ENCODE peak calls at places on chromosome 11, in seven cellular contexts. One of them, this sample, is unnamed.

GRCh38 chr11:130819561-130819960 is 96.7 kb downstream of the SNX19 start:
- DNase-seq in PC-3: no peak
- DNase-seq in cardiac muscle cell: no peak
- DNase-seq in foreskin fibroblast: peak; percentile 61
- DNase-seq in GM06990: no peak
- DNase-seq in heart right ventricle: no peak
- DNase-seq in IMR-90: no peak
- DNase-seq in this sample: no peak

GRCh38 chr11:100918551-100919500 is 210.8 kb downstream of the PGR start:
- DNase-seq in foreskin fibroblast: no peak
- DNase-seq in PC-3: peak; percentile 77
- DNase-seq in GM06990: no peak
- DNase-seq in IMR-90: peak; percentile 43
- DNase-seq in cardiac muscle cell: no peak
- DNase-seq in heart right ventricle: peak; percentile 29
- DNase-seq in this sample: peak; percentile 36

GRCh38 chr11:76151561-76152085 is 54.7 kb downstream of the WNT11 start:
- DNase-seq in heart right ventricle: no peak
- DNase-seq in foreskin fibroblast: no peak
- DNase-seq in cardiac muscle cell: no peak
- DNase-seq in PC-3: no peak
- DNase-seq in IMR-90: no peak
- DNase-seq in GM06990: no peak
- DNase-seq in this sample: no peak

GRCh38 chr11:79198898-79199250 is 242.0 kb downstream of the TENM4 start:
- DNase-seq in cardiac muscle cell: no peak
- DNase-seq in GM06990: no peak
- DNase-seq in heart right ventricle: no peak
- DNase-seq in PC-3: peak; percentile 48
- DNase-seq in IMR-90: peak; percentile 63
- DNase-seq in foreskin fibroblast: peak; percentile 66
- DNase-seq in this sample: peak; percentile 22

GRCh38 chr11:92022499-92022898 is 202.1 kb upstream of the FAT3 start:
- DNase-seq in foreskin fibroblast: no peak
- DNase-seq in IMR-90: no peak
- DNase-seq in PC-3: peak; percentile 33
- DNase-seq in cardiac muscle cell: no peak
- DNase-seq in GM06990: no peak
- DNase-seq in heart right ventricle: no peak
- DNase-seq in this sample: no peak

GRCh38 chr11:57249384-57250319 is 12.6 kb upstream of the APLNR start:
- DNase-seq in cardiac muscle cell: peak; percentile 79
- DNase-seq in PC-3: peak; percentile 83
- DNase-seq in GM06990: no peak
- DNase-seq in IMR-90: peak; percentile 64
- DNase-seq in heart right ventricle: peak; percentile 69
- DNase-seq in foreskin fibroblast: peak; percentile 85
- DNase-seq in this sample: peak; percentile 71

GRCh38 chr11:69355346-69355940 is 61.5 kb downstream of the MYEOV start:
- DNase-seq in GM06990: no peak
- DNase-seq in foreskin fibroblast: no peak
- DNase-seq in IMR-90: no peak
- DNase-seq in PC-3: no peak
- DNase-seq in heart right ventricle: no peak
- DNase-seq in cardiac muscle cell: no peak
- DNase-seq in this sample: no peak

GRCh38 chr11:78351193-78351592 is 66.4 kb downstream of the GAB2 start:
- DNase-seq in PC-3: no peak
- DNase-seq in foreskin fibroblast: peak; percentile 6
- DNase-seq in cardiac muscle cell: no peak
- DNase-seq in heart right ventricle: no peak
- DNase-seq in IMR-90: no peak
- DNase-seq in GM06990: no peak
- DNase-seq in this sample: no peak

GRCh38 chr11:124551987-124552386 is 8.5 kb upstream of the OR8B12 start:
- DNase-seq in heart right ventricle: no peak
- DNase-seq in cardiac muscle cell: no peak
- DNase-seq in foreskin fibroblast: no peak
- DNase-seq in PC-3: no peak
- DNase-seq in GM06990: no peak
- DNase-seq in IMR-90: no peak
- DNase-seq in this sample: no peak

GRCh38 chr11:128725630-128726461 is 32.0 kb downstream of the FLI1 start:
- DNase-seq in cardiac muscle cell: no peak
- DNase-seq in PC-3: no peak
- DNase-seq in foreskin fibroblast: peak; percentile 47
- DNase-seq in IMR-90: peak; percentile 59
- DNase-seq in GM06990: peak; percentile 77
- DNase-seq in heart right ventricle: peak; percentile 18
- DNase-seq in this sample: no peak

GRCh38 chr11:115276182-115276581 is 228.0 kb downstream of the CADM1 start:
- DNase-seq in foreskin fibroblast: no peak
- DNase-seq in heart right ventricle: no peak
- DNase-seq in cardiac muscle cell: no peak
- DNase-seq in GM06990: no peak
- DNase-seq in IMR-90: no peak
- DNase-seq in PC-3: no peak
- DNase-seq in this sample: no peak

GRCh38 chr11:78438298-78438975 is 20.8 kb upstream of the GAB2 start:
- DNase-seq in cardiac muscle cell: no peak
- DNase-seq in IMR-90: no peak
- DNase-seq in heart right ventricle: no peak
- DNase-seq in PC-3: no peak
- DNase-seq in GM06990: no peak
- DNase-seq in foreskin fibroblast: no peak
- DNase-seq in this sample: no peak

GRCh38 chr11:110908401-110909106 is 196.3 kb upstream of the ARHGAP20 start:
- DNase-seq in GM06990: no peak
- DNase-seq in foreskin fibroblast: peak; percentile 89
- DNase-seq in heart right ventricle: no peak
- DNase-seq in cardiac muscle cell: no peak
- DNase-seq in PC-3: peak; percentile 60
- DNase-seq in IMR-90: peak; percentile 94
- DNase-seq in this sample: peak; percentile 83

GRCh38 chr11:81570669-81571068 is 1163.0 kb downstream of the FAM181B start:
- DNase-seq in foreskin fibroblast: no peak
- DNase-seq in cardiac muscle cell: no peak
- DNase-seq in IMR-90: no peak
- DNase-seq in PC-3: no peak
- DNase-seq in heart right ventricle: no peak
- DNase-seq in GM06990: no peak
- DNase-seq in this sample: no peak

GRCh38 chr11:114275295-114275694 is 20.9 kb upstream of the NNMT start:
- DNase-seq in foreskin fibroblast: no peak
- DNase-seq in cardiac muscle cell: no peak
- DNase-seq in PC-3: no peak
- DNase-seq in heart right ventricle: no peak
- DNase-seq in GM06990: no peak
- DNase-seq in IMR-90: no peak
- DNase-seq in this sample: no peak

GRCh38 chr11:35146074-35146521 is 7.1 kb downstream of the CD44 start:
- DNase-seq in cardiac muscle cell: no peak
- DNase-seq in heart right ventricle: no peak
- DNase-seq in foreskin fibroblast: no peak
- DNase-seq in GM06990: no peak
- DNase-seq in IMR-90: no peak
- DNase-seq in PC-3: peak; percentile 54
- DNase-seq in this sample: no peak

GRCh38 chr11:123450593-123450992 is 20.5 kb downstream of the GRAMD1B start:
- DNase-seq in cardiac muscle cell: no peak
- DNase-seq in IMR-90: peak; percentile 91
- DNase-seq in heart right ventricle: peak; percentile 15
- DNase-seq in GM06990: no peak
- DNase-seq in PC-3: no peak
- DNase-seq in foreskin fibroblast: no peak
- DNase-seq in this sample: no peak

GRCh38 chr11:47351159-47352126 is 1.1 kb downstream of the MYBPC3 start:
- DNase-seq in PC-3: no peak
- DNase-seq in cardiac muscle cell: peak; percentile 89
- DNase-seq in GM06990: no peak
- DNase-seq in IMR-90: no peak
- DNase-seq in foreskin fibroblast: no peak
- DNase-seq in heart right ventricle: peak; percentile 83
- DNase-seq in this sample: no peak
- TF ChIP-seq CTCF in PC-3: no peak
- TF ChIP-seq CTCF in cardiac muscle cell: no peak
- TF ChIP-seq CTCF in GM06990: no peak
- TF ChIP-seq CTCF in IMR-90: no peak
- TF ChIP-seq CTCF in foreskin fibroblast: no peak
- TF ChIP-seq CTCF in heart right ventricle: no peak
- TF ChIP-seq CTCF in this sample: no peak

GRCh38 chr11:27838674-27839073 is 138.4 kb upstream of the BDNF start:
- DNase-seq in cardiac muscle cell: no peak
- DNase-seq in heart right ventricle: no peak
- DNase-seq in IMR-90: no peak
- DNase-seq in PC-3: no peak
- DNase-seq in GM06990: no peak
- DNase-seq in foreskin fibroblast: no peak
- DNase-seq in this sample: no peak

GRCh38 chr11:27842290-27842689 is 142.0 kb upstream of the BDNF start:
- DNase-seq in IMR-90: no peak
- DNase-seq in heart right ventricle: no peak
- DNase-seq in GM06990: no peak
- DNase-seq in cardiac muscle cell: no peak
- DNase-seq in PC-3: no peak
- DNase-seq in foreskin fibroblast: no peak
- DNase-seq in this sample: no peak

GRCh38 chr11:27837895-27838563 is 137.8 kb upstream of the BDNF start:
- DNase-seq in cardiac muscle cell: no peak
- DNase-seq in foreskin fibroblast: no peak
- DNase-seq in heart right ventricle: no peak
- DNase-seq in PC-3: no peak
- DNase-seq in IMR-90: no peak
- DNase-seq in GM06990: peak; percentile 28
- DNase-seq in this sample: no peak

GRCh38 chr11:27839226-27839913 is 139.1 kb upstream of the BDNF start:
- DNase-seq in GM06990: no peak
- DNase-seq in foreskin fibroblast: peak; percentile 28
- DNase-seq in IMR-90: peak; percentile 19
- DNase-seq in PC-3: peak; percentile 52
- DNase-seq in heart right ventricle: no peak
- DNase-seq in cardiac muscle cell: no peak
- DNase-seq in this sample: peak; percentile 11
- TF ChIP-seq CTCF in GM06990: peak; percentile 41
- TF ChIP-seq CTCF in foreskin fibroblast: peak; percentile 27
- TF ChIP-seq CTCF in IMR-90: peak; percentile 38
- TF ChIP-seq CTCF in PC-3: peak; percentile 75
- TF ChIP-seq CTCF in heart right ventricle: peak; percentile 5
- TF ChIP-seq CTCF in cardiac muscle cell: peak; percentile 44
- TF ChIP-seq CTCF in this sample: peak; percentile 61

GRCh38 chr11:44889266-44889665 is 61.4 kb downstream of the TP53I11 start:
- DNase-seq in IMR-90: peak; percentile 23
- DNase-seq in PC-3: no peak
- DNase-seq in GM06990: no peak
- DNase-seq in cardiac muscle cell: no peak
- DNase-seq in foreskin fibroblast: no peak
- DNase-seq in heart right ventricle: no peak
- DNase-seq in this sample: no peak

GRCh38 chr11:44887598-44887997 is 63.1 kb downstream of the TP53I11 start:
- DNase-seq in PC-3: no peak
- DNase-seq in cardiac muscle cell: no peak
- DNase-seq in foreskin fibroblast: no peak
- DNase-seq in heart right ventricle: no peak
- DNase-seq in GM06990: no peak
- DNase-seq in IMR-90: no peak
- DNase-seq in this sample: no peak

GRCh38 chr11:44885065-44885777 is 65.5 kb downstream of the TP53I11 start:
- DNase-seq in IMR-90: no peak
- DNase-seq in heart right ventricle: no peak
- DNase-seq in PC-3: no peak
- DNase-seq in foreskin fibroblast: no peak
- DNase-seq in cardiac muscle cell: no peak
- DNase-seq in GM06990: no peak
- DNase-seq in this sample: no peak

GRCh38 chr11:44885919-44886318 is 64.8 kb downstream of the TP53I11 start:
- DNase-seq in IMR-90: no peak
- DNase-seq in PC-3: no peak
- DNase-seq in cardiac muscle cell: no peak
- DNase-seq in heart right ventricle: no peak
- DNase-seq in GM06990: no peak
- DNase-seq in foreskin fibroblast: no peak
- DNase-seq in this sample: no peak

GRCh38 chr11:44886765-44887164 is 63.9 kb downstream of the TP53I11 start:
- DNase-seq in foreskin fibroblast: peak; percentile 61
- DNase-seq in IMR-90: peak; percentile 86
- DNase-seq in heart right ventricle: no peak
- DNase-seq in PC-3: no peak
- DNase-seq in GM06990: no peak
- DNase-seq in cardiac muscle cell: no peak
- DNase-seq in this sample: peak; percentile 23
- TF ChIP-seq CTCF in foreskin fibroblast: no peak
- TF ChIP-seq CTCF in IMR-90: no peak
- TF ChIP-seq CTCF in heart right ventricle: no peak
- TF ChIP-seq CTCF in PC-3: no peak
- TF ChIP-seq CTCF in GM06990: no peak
- TF ChIP-seq CTCF in cardiac muscle cell: no peak
- TF ChIP-seq CTCF in this sample: no peak

DNA sequence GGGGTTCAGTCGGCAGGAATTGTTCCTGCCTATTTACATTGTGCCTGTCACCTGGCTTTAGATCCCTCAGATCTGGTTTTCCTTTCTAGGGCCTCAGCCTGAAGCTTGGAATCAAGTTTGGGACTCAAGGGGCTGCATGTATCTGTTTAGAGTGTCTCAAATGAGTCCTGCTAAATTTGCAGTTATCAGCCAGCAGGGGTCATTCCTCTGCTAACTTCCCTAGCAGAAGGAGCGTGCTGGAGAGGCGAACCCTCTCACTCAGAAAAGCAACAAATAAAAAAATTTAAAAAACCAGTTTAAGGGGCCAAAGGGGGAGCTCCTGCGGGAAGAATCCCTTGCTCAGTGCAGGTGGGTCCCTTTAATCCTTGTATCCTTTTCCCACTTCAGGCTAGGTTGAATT is 1220.2 kb downstream of the JRKL start:
- DNase-seq in foreskin fibroblast: no peak
- DNase-seq in cardiac muscle cell: no peak
- DNase-seq in GM06990: no peak
- DNase-seq in heart right ventricle: no peak
- DNase-seq in IMR-90: no peak
- DNase-seq in PC-3: peak; percentile 19
- DNase-seq in this sample: no peak
- TF ChIP-seq CTCF in foreskin fibroblast: no peak
- TF ChIP-seq CTCF in cardiac muscle cell: peak; percentile 18
- TF ChIP-seq CTCF in GM06990: peak; percentile 29
- TF ChIP-seq CTCF in heart right ventricle: no peak
- TF ChIP-seq CTCF in IMR-90: peak; percentile 14
- TF ChIP-seq CTCF in PC-3: peak; percentile 44
- TF ChIP-seq CTCF in this sample: peak; percentile 41